ENCODE peak calls at places on chromosomes 1 and 21, in ten cellular contexts. K, Z, J, S, O, G, D, P, I and C are unnamed samples.

GRCh38 chr1:209544098-209544497 is 39.4 kb upstream of the CAMK1G start:
- DNase-seq in O (no peak), S (no peak), K (no peak), P (no peak), D (no peak), Z (no peak), G (no peak), I (no peak), J (no peak), C (no peak)

GRCh38 chr1:53968125-53968513 is 22.0 kb downstream of the LRRC42 start:
- DNase-seq in J (no peak), O (no peak), I (no peak), P (no peak), G (no peak), S (no peak), D (no peak), Z (no peak), K (no peak), C (no peak)

GRCh38 chr1:65788762-65789161 is 3.9 kb upstream of the PDE4B start:
- DNase-seq in G (no peak), K (no peak), J (no peak), S (no peak), P (no peak), Z (no peak), D (no peak), O (no peak), I (no peak), C (no peak)

GRCh38 chr1:165207774-165208359 is 148.6 kb downstream of the LMX1A start:
- DNase-seq in J (no peak), O (no peak), Z (no peak), K (no peak), G (no peak), D (no peak), P (no peak), S (no peak), I (no peak), C (no peak)

GRCh38 chr1:61053712-61054608 is 28.4 kb upstream of the NFIA start:
- DNase-seq in P (no peak), G (no peak), D (peak), J (no peak), I (peak), K (no peak), S (peak), O (no peak), Z (no peak), C (peak)

GRCh38 chr21:37075214-37075770 is 2.2 kb downstream of the TTC3 start:
- DNase-seq in O (no peak), Z (no peak), P (no peak), I (no peak), S (no peak), K (no peak), J (no peak), D (no peak), G (no peak), C (no peak)

GRCh38 chr1:19381261-19381660 is 69.1 kb downstream of the SLC66A1 start:
- DNase-seq in D (no peak), K (no peak), G (no peak), S (no peak), I (no peak), O (no peak), Z (no peak), P (no peak), J (no peak), C (no peak)

GRCh38 chr1:176225911-176226310 is 18.8 kb upstream of the COP1 start:
- DNase-seq in D (no peak), K (no peak), P (no peak), O (no peak), G (no peak), Z (no peak), J (no peak), S (no peak), I (no peak), C (no peak)

GRCh38 chr1:228335406-228336307 is 71.0 kb downstream of the TRIM11 start:
- DNase-seq in J (peak), O (no peak), K (no peak), G (no peak), I (no peak), S (no peak), D (peak), Z (no peak), P (no peak), C (peak)

GRCh38 chr1:206700445-206701036 is 15.8 kb downstream of the MAPKAPK2 start:
- DNase-seq in G (no peak), K (no peak), O (no peak), Z (no peak), D (no peak), S (no peak), P (peak), I (no peak), J (no peak), C (no peak)

GRCh38 chr1:217040696-217041095 is 317.5 kb upstream of the ESRRG start:
- DNase-seq in G (no peak), J (no peak), P (no peak), K (no peak), O (no peak), Z (no peak), I (no peak), D (no peak), S (no peak), C (no peak)

GRCh38 chr1:30485072-30485471 is 238.3 kb downstream of the MATN1 start:
- DNase-seq in D (no peak), G (no peak), I (no peak), Z (no peak), P (no peak), S (no peak), O (no peak), K (no peak), J (no peak), C (no peak)

GRCh38 chr1:167629681-167630567 is at the start of gene RCSD1:
- DNase-seq in P (no peak), J (no peak), S (peak), K (peak), G (no peak), Z (no peak), I (no peak), D (peak), O (no peak), C (no peak)

GRCh38 chr1:36327421-36328087 is 4.1 kb upstream of the EVA1B start:
- DNase-seq in S (no peak), K (no peak), P (peak), D (no peak), Z (no peak), O (no peak), G (peak), I (no peak), J (no peak), C (no peak)

GRCh38 chr1:75233302-75233929 is 99.2 kb downstream of the LHX8 start:
- DNase-seq in S (no peak), G (peak), Z (no peak), O (no peak), I (no peak), J (no peak), P (peak), K (peak), D (no peak), C (no peak)

GRCh38 chr1:177479600-177479999 is 308.8 kb downstream of the BRINP2 start:
- DNase-seq in Z (no peak), G (no peak), K (no peak), S (no peak), J (no peak), O (no peak), D (no peak), P (no peak), I (no peak), C (no peak)

GRCh38 chr1:1308756-1309524 is 543 bp downstream of the PUSL1 start:
- DNase-seq in J (no peak), K (no peak), Z (no peak), P (no peak), O (no peak), G (peak), D (no peak), I (peak), S (no peak), C (peak)

GRCh38 chr1:26169201-26169600 is 438 bp upstream of the C1orf232 start:
- DNase-seq in D (no peak), O (no peak), J (no peak), Z (no peak), S (no peak), K (no peak), P (no peak), G (no peak), I (no peak), C (no peak)
- H3K4me3 ChIP-seq in D (peak), O (peak), J (peak), Z (no peak), S (peak), K (peak), P (peak), G (no peak), I (peak), C (peak)

GRCh38 chr21:30935889-30936168 is 54.4 kb upstream of the KRTAP11-1 start:
- DNase-seq in Z (no peak), J (no peak), S (no peak), D (no peak), G (no peak), K (no peak), O (no peak), I (no peak), P (no peak), C (no peak)
- H3K4me3 ChIP-seq in Z (no peak), J (no peak), S (no peak), D (no peak), G (no peak), K (no peak), O (no peak), I (no peak), P (no peak), C (no peak)

GRCh38 chr1:125085720-125086591 is 3901.2 kb downstream of the SRGAP2C start:
- DNase-seq in J (no peak), G (no peak), I (no peak), D (peak), K (no peak), Z (no peak), P (no peak), O (no peak), S (no peak), C (no peak)

DNA sequence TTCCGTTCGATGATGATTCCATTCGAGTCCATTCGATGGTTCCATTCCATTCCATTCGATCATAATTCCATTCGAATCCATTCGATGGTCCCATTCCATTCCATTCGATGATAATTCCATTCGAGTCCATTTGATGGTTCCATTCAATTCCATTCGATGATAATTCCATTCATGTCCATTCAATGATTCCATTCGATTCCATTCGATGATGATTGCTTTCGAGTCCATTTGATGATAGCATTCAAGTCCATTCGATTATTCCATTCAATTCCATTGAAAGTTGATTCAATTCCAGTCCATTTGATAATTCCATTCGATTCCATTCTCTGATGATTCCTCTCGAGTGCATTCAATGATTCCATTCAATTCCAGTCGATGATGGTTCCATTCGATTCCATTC is 3895.3 kb downstream of the SRGAP2C start:
- DNase-seq in I (no peak), D (no peak), K (no peak), O (no peak), Z (no peak), S (no peak), G (no peak), J (no peak), P (no peak), C (no peak)
- H3K4me3 ChIP-seq in I (no peak), D (no peak), K (no peak), O (no peak), Z (no peak), S (no peak), G (no peak), J (no peak), P (no peak), C (no peak)

DNA sequence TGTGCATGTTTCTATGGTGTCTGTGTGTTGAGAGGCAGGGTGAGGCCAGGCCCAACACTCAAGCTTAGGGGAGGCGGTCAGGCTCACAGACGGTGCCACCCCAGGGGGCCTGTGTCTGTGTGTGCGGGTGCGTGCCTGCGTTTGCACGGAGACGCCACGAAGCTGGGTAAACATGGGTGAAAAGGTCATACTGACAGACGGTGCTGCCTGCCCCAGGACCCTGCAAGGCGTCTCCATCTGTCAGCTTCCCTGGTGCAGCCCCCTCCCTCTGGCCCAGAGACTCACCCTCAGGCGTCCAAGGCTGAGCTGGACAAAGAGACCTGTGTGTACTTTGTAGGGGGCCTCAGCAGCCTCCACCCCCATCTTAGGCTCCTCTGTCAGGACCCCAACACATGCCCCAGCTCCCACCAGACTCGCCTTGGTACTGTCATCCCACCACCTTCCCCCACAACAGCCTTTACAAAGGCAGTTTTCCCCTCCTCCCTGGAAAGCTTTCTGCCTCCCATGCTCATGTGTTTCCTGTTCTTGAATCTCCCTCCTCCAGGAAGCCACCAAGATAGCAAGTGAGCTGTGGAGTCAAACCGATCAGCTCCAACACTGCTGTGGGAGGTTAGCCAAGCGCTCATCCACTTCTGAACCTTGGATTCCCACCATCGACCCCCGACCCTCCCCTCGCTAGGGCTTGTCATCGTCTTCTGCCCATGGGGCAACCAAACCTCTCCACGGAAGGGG is 34.1 kb downstream of the PTPRF start:
- DNase-seq in Z (no peak), G (no peak), O (no peak), J (no peak), K (no peak), P (no peak), I (no peak), S (no peak), D (no peak), C (no peak)
- H3K4me3 ChIP-seq in Z (no peak), G (no peak), O (no peak), J (peak), K (no peak), P (peak), I (no peak), S (no peak), D (no peak), C (peak)

GRCh38 chr1:148315081-148315811 is 163.2 kb upstream of the NBPF11 start:
- DNase-seq in P (peak), G (no peak), K (no peak), D (no peak), S (no peak), J (no peak), O (no peak), Z (no peak), I (no peak), C (no peak)

GRCh38 chr1:148318123-148318899 is 164.8 kb downstream of the PPIAL4G start:
- DNase-seq in O (no peak), G (no peak), S (no peak), J (no peak), I (no peak), Z (no peak), K (peak), P (no peak), D (peak), C (no peak)

GRCh38 chr1:148317288-148317985 is 165.4 kb upstream of the NBPF11 start:
- DNase-seq in I (no peak), S (no peak), O (no peak), K (no peak), G (no peak), Z (no peak), P (no peak), J (no peak), D (no peak), C (no peak)

GRCh38 chr1:148318900-148319242 is 164.2 kb downstream of the PPIAL4G start:
- DNase-seq in G (no peak), K (no peak), J (no peak), I (no peak), D (no peak), S (no peak), P (no peak), Z (no peak), O (no peak), C (no peak)
- H3K4me3 ChIP-seq in G (no peak), K (peak), J (peak), I (no peak), D (no peak), S (peak), P (no peak), Z (no peak), O (no peak), C (peak)

DNA sequence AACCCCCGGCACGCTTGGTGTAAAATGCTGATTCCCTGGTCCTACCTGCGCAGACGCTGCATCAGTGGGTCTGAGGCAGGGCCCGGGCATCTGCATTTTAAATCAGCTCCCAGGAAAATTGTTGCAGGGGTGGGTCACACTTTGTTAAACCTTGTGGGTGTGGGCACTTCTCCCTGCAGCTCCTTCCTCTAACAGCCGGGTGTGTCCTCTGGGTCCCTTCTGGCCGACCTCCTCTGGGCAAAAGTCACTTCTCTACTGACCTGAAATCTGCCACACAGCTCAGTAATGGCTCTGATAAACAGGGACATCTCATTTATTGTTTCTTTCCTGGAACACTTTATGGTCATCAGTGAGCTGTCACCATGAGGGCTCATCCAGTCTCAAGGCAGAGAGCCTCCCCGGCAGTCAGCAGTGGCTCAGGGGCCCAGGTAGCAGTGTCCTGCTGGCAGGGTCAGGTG is 52.8 kb upstream of the TMPRSS2 start:
- DNase-seq in I (no peak), O (no peak), Z (no peak), P (no peak), D (no peak), K (no peak), G (no peak), S (no peak), J (no peak), C (no peak)
- H3K4me3 ChIP-seq in I (no peak), O (no peak), Z (no peak), P (no peak), D (no peak), K (no peak), G (no peak), S (no peak), J (no peak), C (no peak)

DNA sequence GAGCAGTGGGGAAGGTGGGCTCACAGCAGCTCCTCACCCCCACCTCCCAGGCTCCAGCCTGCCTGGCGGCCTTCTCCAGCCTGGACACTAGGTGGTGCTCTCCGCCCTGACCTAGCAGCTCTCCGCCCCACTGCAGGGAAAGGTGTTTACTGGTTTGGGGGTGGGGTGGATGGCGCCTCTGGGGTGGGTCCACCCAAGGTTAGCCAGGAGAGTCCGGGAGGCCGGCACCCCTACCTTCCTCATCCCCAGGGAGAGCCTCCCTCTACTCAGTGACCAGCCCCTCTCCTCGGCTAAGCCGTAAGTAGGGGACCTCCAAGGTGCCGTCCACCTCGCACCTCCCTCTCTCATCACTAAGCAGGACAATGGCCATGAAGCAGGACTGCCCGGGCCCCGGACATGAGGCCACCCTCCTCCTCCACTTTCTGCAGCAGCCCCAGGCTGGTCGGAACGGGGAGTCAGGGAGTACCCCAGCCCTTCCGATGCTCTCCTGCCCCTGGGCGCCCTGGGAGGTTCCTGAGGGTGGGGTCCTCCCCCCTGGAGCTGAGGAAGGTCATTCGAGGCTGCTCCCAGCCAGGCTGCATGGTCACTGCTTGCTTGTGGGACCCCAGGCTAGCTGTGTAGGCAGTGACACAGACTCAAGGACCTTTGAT is 101.4 kb upstream of the VAMP3 start:
- DNase-seq in D (no peak), O (peak), G (no peak), Z (no peak), K (peak), J (no peak), I (peak), P (peak), S (no peak), C (no peak)
- H3K4me3 ChIP-seq in D (no peak), O (no peak), G (no peak), Z (no peak), K (no peak), J (peak), I (no peak), P (no peak), S (no peak), C (no peak)